ENCODE peak calls at places on chromosome 17, in ten cellular contexts. G, C, I, H, N, D, T, A, W and U are unnamed samples. For H3K27me3, the result is how much of the 10 kb centered on the place peaks cover.

GRCh38 chr17:45780921-45781320 is 3.2 kb upstream of the CRHR1 start:
- DNase-seq in G (no peak), C (no peak), I (no peak), H (no peak), N (no peak), D (no peak), T (no peak), A (no peak), W (no peak), U (no peak)

GRCh38 chr17:13918247-13918646 is 151.1 kb upstream of the COX10 start:
- DNase-seq in G (no peak), C (no peak), I (no peak), H (no peak), N (no peak), D (no peak), T (no peak), A (no peak), W (no peak), U (no peak)

GRCh38 chr17:72353502-72353901 is 232.7 kb downstream of the SOX9 start:
- DNase-seq in G (no peak), C (no peak), I (no peak), H (no peak), N (no peak), D (no peak), T (no peak), A (no peak), W (no peak), U (no peak)

GRCh38 chr17:29592850-29593545 is at the start of gene ANKRD13B:
- DNase-seq in G (no peak), C (no peak), I (peak), H (peak), N (peak), D (no peak), T (no peak), A (no peak), W (peak), U (peak)

GRCh38 chr17:9236286-9237052 is 215.2 kb downstream of the NTN1 start:
- DNase-seq in G (no peak), C (no peak), I (no peak), H (no peak), N (peak), D (no peak), T (no peak), A (no peak), W (no peak), U (no peak)

GRCh38 chr17:29572691-29573557 is 4.4 kb downstream of the TP53I13 start:
- DNase-seq in G (peak), C (peak), I (peak), H (peak), N (peak), D (peak), T (peak), A (peak), W (peak), U (peak)

GRCh38 chr17:55037828-55038227 is 69.3 kb downstream of the STXBP4 start:
- DNase-seq in G (no peak), C (no peak), I (no peak), H (no peak), N (no peak), D (no peak), T (no peak), A (no peak), W (no peak), U (no peak)

GRCh38 chr17:16150251-16150859 is 65.0 kb downstream of the NCOR1 start:
- DNase-seq in G (no peak), C (peak), I (no peak), H (no peak), N (no peak), D (no peak), T (no peak), A (no peak), W (no peak), U (no peak)

GRCh38 chr17:31392002-31392855 is 754 bp downstream of the RAB11FIP4 start:
- DNase-seq in G (peak), C (no peak), I (no peak), H (peak), N (no peak), D (no peak), T (no peak), A (no peak), W (no peak), U (peak)

GRCh38 chr17:19549746-19550623 is 16.3 kb downstream of the SLC47A1 start:
- DNase-seq in G (no peak), C (no peak), I (no peak), H (no peak), N (no peak), D (no peak), T (no peak), A (no peak), W (no peak), U (no peak)

GRCh38 chr17:52178013-52178412 is 19.5 kb upstream of the CA10 start:
- DNase-seq in G (no peak), C (no peak), I (no peak), H (no peak), N (no peak), D (no peak), T (no peak), A (no peak), W (no peak), U (no peak)

GRCh38 chr17:59230765-59231164 is 10.5 kb downstream of the GDPD1 start:
- DNase-seq in G (no peak), C (no peak), I (no peak), H (no peak), N (no peak), D (no peak), T (no peak), A (no peak), W (no peak), U (peak)

GRCh38 chr17:19502517-19502916 is 31.1 kb upstream of the SLC47A1 start:
- DNase-seq in G (no peak), C (no peak), I (no peak), H (no peak), N (no peak), D (no peak), T (no peak), A (peak), W (no peak), U (no peak)

GRCh38 chr17:28204751-28205150 is 114.2 kb upstream of the TMEM97 start:
- DNase-seq in G (no peak), C (peak), I (no peak), H (no peak), N (no peak), D (no peak), T (no peak), A (no peak), W (no peak), U (no peak)

GRCh38 chr17:40319651-40320550 is 10.9 kb downstream of the RARA start:
- DNase-seq in G (peak), C (no peak), I (no peak), H (peak), N (no peak), D (peak), T (no peak), A (no peak), W (peak), U (peak)

GRCh38 chr17:79874329-79874981 is 35.2 kb upstream of the CBX4 start:
- DNase-seq in G (no peak), C (peak), I (no peak), H (no peak), N (no peak), D (no peak), T (no peak), A (no peak), W (no peak), U (no peak)

GRCh38 chr17:17568772-17569195 is 22.7 kb downstream of the PEMT start:
- DNase-seq in G (peak), C (peak), I (peak), H (peak), N (peak), D (no peak), T (peak), A (peak), W (peak), U (peak)

GRCh38 chr17:17569691-17570090 is 21.8 kb downstream of the PEMT start:
- DNase-seq in G (no peak), C (no peak), I (no peak), H (no peak), N (no peak), D (no peak), T (peak), A (no peak), W (no peak), U (peak)

GRCh38 chr17:17567114-17567513 is 24.4 kb downstream of the PEMT start:
- DNase-seq in G (peak), C (no peak), I (no peak), H (no peak), N (no peak), D (no peak), T (no peak), A (no peak), W (peak), U (no peak)

GRCh38 chr17:17565471-17566365 is 25.8 kb downstream of the PEMT start:
- DNase-seq in G (no peak), C (no peak), I (no peak), H (no peak), N (no peak), D (no peak), T (no peak), A (no peak), W (no peak), U (peak)

DNA sequence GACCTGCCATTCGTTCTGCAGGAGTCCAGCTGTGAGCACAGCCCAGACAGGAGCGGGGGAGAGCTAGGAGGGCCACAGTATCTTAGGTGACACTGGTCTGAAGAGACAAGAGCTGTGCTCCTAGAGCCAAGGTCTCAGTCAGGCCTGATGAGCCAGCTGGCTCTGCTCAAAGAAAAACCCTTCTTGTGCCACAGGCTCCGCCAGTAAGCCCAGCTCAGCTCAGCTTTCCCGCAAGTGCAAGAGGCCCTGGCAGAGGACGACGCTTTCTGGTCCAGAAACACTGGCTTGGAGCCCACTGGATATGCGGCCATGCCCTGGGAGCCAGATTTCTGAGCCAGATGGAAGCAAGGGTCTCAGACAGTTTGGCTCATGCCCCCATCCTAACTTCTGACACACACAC is 23.9 kb downstream of the PEMT start:
- DNase-seq in G (peak), C (peak), I (peak), H (no peak), N (peak), D (no peak), T (peak), A (peak), W (peak), U (peak)
- TF ChIP-seq POLR2A in G (no peak), C (no peak), I (no peak), H (no peak), N (no peak), D (no peak), T (no peak), A (no peak), W (no peak), U (no peak)

GRCh38 chr17:70314096-70314495 is 144.8 kb downstream of the KCNJ2 start:
- DNase-seq in G (no peak), C (peak), I (no peak), H (no peak), N (no peak), D (no peak), T (no peak), A (no peak), W (no peak), U (no peak)

GRCh38 chr17:70319516-70319915 is 150.2 kb downstream of the KCNJ2 start:
- DNase-seq in G (no peak), C (no peak), I (no peak), H (no peak), N (no peak), D (no peak), T (no peak), A (no peak), W (no peak), U (no peak)

GRCh38 chr17:70314506-70314905 is 145.2 kb downstream of the KCNJ2 start:
- DNase-seq in G (no peak), C (no peak), I (no peak), H (no peak), N (no peak), D (no peak), T (no peak), A (no peak), W (no peak), U (no peak)

GRCh38 chr17:70318061-70318460 is 148.7 kb downstream of the KCNJ2 start:
- DNase-seq in G (no peak), C (peak), I (no peak), H (no peak), N (no peak), D (no peak), T (no peak), A (no peak), W (no peak), U (no peak)

GRCh38 chr17:70317416-70317815 is 148.1 kb downstream of the KCNJ2 start:
- DNase-seq in G (no peak), C (no peak), I (no peak), H (no peak), N (no peak), D (no peak), T (no peak), A (no peak), W (no peak), U (no peak)
- H3K27me3 ChIP-seq in G (under half), C (under half), I (under half), H (under half), N (under half), D (under half), T (under half), A (under half), W (under half), U (under half)

GRCh38 chr17:82062984-82063368 is 2.6 kb downstream of the DUS1L start:
- DNase-seq in G (no peak), C (no peak), I (no peak), H (no peak), N (peak), D (no peak), T (no peak), A (no peak), W (no peak), U (no peak)

GRCh38 chr17:82063424-82064415 is 1.9 kb downstream of the DUS1L start:
- DNase-seq in G (no peak), C (no peak), I (no peak), H (no peak), N (peak), D (no peak), T (no peak), A (no peak), W (no peak), U (no peak)

GRCh38 chr17:82065193-82065637 is 389 bp downstream of the DUS1L start:
- DNase-seq in G (no peak), C (peak), I (no peak), H (peak), N (peak), D (no peak), T (no peak), A (no peak), W (no peak), U (no peak)

GRCh38 chr17:82064433-82065192 is 991 bp downstream of the DUS1L start:
- DNase-seq in G (peak), C (no peak), I (no peak), H (peak), N (peak), D (no peak), T (no peak), A (no peak), W (no peak), U (no peak)

GRCh38 chr17:82065638-82066303 is at the start of gene DUS1L:
- DNase-seq in G (peak), C (peak), I (peak), H (peak), N (peak), D (no peak), T (peak), A (peak), W (peak), U (peak)
- TF ChIP-seq POLR2A in G (no peak), C (no peak), I (no peak), H (peak), N (peak), D (no peak), T (peak), A (no peak), W (peak), U (no peak)

GRCh38 chr17:77325826-77326581 is 185.2 kb downstream of the SEC14L1 start:
- DNase-seq in G (peak), C (no peak), I (peak), H (peak), N (peak), D (peak), T (peak), A (peak), W (peak), U (no peak)
- H3K27me3 ChIP-seq in G (under half), C (under half), I (under half), H (under half), N (under half), D (under half), T (under half), A (under half), W (under half), U (under half)

DNA sequence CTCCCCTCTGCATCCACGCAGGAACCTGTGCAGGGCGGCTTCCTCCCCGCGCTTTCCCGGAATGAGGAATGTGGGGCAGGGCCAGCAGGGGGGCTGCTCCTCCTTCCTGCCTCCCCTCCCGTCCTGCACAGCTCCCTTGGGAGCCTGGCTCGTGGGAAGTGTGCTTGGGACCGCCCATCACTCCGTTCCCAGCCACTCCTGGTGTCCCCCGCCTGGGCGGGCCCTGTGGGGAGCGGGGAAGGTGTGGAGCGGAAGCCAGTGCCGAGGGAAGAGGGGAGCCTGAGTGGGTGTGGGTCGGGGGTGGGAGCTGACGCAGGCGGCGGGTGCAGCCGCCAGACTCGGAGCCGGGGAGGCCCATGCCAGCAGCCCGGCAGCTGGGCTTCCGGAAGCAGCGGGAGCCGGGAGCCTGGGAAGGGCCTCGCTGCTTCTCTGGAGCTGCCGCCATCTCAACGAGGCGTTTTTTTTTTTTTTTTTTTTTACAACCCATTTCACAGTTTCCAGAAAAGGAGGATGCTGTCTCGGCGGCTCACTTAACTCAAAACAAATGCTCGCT is 24.2 kb downstream of the BAHCC1 start:
- DNase-seq in G (peak), C (peak), I (peak), H (no peak), N (peak), D (peak), T (peak), A (peak), W (peak), U (peak)
- TF ChIP-seq POLR2A in G (no peak), C (peak), I (peak), H (no peak), N (peak), D (peak), T (peak), A (no peak), W (no peak), U (no peak)

DNA sequence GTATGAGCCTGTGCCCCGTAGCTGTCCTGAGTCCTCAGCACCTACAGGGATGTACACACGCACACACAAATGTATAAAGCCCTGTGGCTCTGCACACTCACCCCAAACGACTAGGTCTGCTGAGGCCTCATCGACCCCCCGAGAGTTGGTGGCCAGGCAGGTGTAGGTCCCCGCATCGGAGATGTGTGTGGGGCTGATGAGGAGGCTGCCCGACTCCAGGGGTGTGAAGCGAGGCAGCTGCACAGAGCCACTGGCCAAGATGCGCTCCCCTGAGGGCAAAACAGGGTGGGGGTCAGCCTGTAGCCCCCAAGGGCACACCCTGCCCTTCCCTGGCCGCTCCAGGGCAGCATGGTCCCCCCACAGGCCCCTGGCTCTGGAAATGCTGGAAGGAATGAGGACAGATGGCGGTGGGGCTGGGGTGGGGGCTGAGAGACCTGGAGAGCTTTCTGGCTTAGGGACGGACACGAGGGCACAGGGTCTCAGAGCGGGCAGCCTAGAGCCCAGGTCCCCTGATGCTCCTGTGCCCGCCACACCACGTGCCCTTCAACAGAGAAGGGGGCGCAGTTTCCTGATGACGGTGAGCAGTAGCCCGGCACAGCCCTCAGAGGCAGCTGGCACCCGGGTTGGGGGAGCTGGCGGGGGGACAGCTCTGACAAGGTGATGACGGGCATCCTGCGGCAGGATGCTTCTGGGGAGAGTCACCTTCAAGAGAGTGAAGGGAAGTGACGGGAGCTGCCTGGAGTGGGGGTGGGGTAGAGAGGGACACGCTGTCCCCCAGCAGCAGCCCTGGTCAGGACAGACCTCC is 119.8 kb upstream of the CDC42EP4 start:
- DNase-seq in G (no peak), C (no peak), I (no peak), H (no peak), N (no peak), D (no peak), T (no peak), A (no peak), W (no peak), U (no peak)
- H3K27me3 ChIP-seq in G (under half), C (under half), I (under half), H (under half), N (under half), D (under half), T (under half), A (under half), W (under half), U (under half)

GRCh38 chr17:75848523-75849303 is 4.5 kb upstream of the UNC13D start:
- DNase-seq in G (peak), C (peak), I (peak), H (peak), N (peak), D (peak), T (peak), A (peak), W (peak), U (peak)
- TF ChIP-seq POLR2A in G (no peak), C (no peak), I (no peak), H (no peak), N (no peak), D (no peak), T (peak), A (no peak), W (no peak), U (no peak)

DNA sequence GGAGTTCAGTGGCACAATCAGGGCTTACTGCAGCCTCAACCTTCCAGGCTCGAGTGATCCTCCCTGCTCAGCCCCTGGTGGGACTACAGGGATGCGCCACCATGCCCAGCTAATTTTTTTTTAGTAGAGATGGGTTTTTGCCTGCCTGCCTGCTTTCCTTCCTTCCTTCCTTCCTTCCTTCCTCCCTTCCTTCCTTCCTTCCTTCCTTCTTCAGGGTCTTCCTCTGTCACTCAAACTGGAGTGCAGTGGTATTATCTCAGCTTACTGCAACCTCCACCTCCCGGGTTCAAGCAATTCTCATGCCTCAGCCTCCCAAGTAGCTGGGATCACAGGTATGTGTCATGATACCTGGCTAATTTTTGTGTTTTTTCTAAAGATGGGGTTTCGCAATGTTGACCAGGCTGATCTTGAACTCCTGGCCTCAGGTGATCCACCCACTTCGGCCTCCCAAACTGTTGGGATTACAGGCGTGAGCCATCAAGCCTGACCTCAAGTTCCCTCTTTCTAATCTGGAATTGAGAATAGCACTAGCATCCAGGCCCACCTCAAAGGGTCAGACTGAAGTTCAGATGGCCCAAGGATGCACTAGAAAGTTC is 45.3 kb downstream of the PRAC1 start:
- DNase-seq in G (no peak), C (no peak), I (no peak), H (no peak), N (no peak), D (no peak), T (no peak), A (no peak), W (no peak), U (no peak)
- H3K27me3 ChIP-seq in G (half or more), C (under half), I (under half), H (under half), N (half or more), D (under half), T (under half), A (under half), W (under half), U (under half)

GRCh38 chr17:4536259-4536741 is 18.9 kb downstream of the MYBBP1A start:
- DNase-seq in G (no peak), C (no peak), I (peak), H (no peak), N (peak), D (no peak), T (no peak), A (no peak), W (no peak), U (no peak)
- TF ChIP-seq POLR2A in G (no peak), C (no peak), I (no peak), H (no peak), N (no peak), D (no peak), T (no peak), A (no peak), W (no peak), U (no peak)

GRCh38 chr17:36641877-36642845 is 40.8 kb downstream of the MRM1 start:
- DNase-seq in G (no peak), C (no peak), I (no peak), H (no peak), N (no peak), D (no peak), T (no peak), A (no peak), W (no peak), U (no peak)
- H3K27me3 ChIP-seq in G (half or more), C (half or more), I (under half), H (under half), N (half or more), D (under half), T (under half), A (under half), W (under half), U (under half)